ENCODE peak calls at places on chromosomes 3 and 15, in four cellular contexts. C, B, J and R are unnamed samples.

GRCh38 chr3:69690-70089 is 126.9 kb upstream of the CHL1 start:
- DNase-seq in J (no peak), C (no peak), B (no peak), R (no peak)

GRCh38 chr3:32596926-32597369 is 26.3 kb upstream of the DYNC1LI1 start:
- DNase-seq in J (no peak), C (no peak), B (peak; percentile 85), R (no peak)

GRCh38 chr3:197458179-197458707 is 97.5 kb downstream of the BDH1 start:
- DNase-seq in J (no peak), B (peak; percentile 13), C (peak; percentile 58), R (peak; percentile 66)

GRCh38 chr3:61793056-61793455 is 231.7 kb downstream of the PTPRG start:
- DNase-seq in B (no peak), J (no peak), C (no peak), R (no peak)

GRCh38 chr15:64699767-64700388 is 75.5 kb downstream of the RBPMS2 start:
- DNase-seq in B (peak; percentile 48), C (peak; percentile 49), J (peak; percentile 94), R (no peak)

GRCh38 chr15:33201376-33202189 is 7.1 kb upstream of the FMN1 start:
- DNase-seq in C (peak; percentile 42), J (peak; percentile 98), B (peak; percentile 20), R (peak; percentile 45)

GRCh38 chr3:141345528-141345927 is 22.8 kb upstream of the ZBTB38 start:
- DNase-seq in C (no peak), J (no peak), B (no peak), R (peak; percentile 68)

GRCh38 chr3:47082519-47082918 is 81.4 kb downstream of the SETD2 start:
- DNase-seq in B (peak; percentile 89), C (no peak), J (no peak), R (no peak)

GRCh38 chr3:186452517-186452916 is 90.5 kb upstream of the DGKG start:
- DNase-seq in B (peak; percentile 80), J (peak; percentile 27), C (no peak), R (no peak)

GRCh38 chr3:122964844-122965243 is 62.7 kb downstream of the SEMA5B start:
- DNase-seq in B (no peak), C (no peak), J (no peak), R (no peak)

GRCh38 chr3:188916934-188917391 is 254.8 kb upstream of the TPRG1 start:
- DNase-seq in C (no peak), B (no peak), J (no peak), R (no peak)

GRCh38 chr15:87369269-87369668 is 887.3 kb downstream of the NTRK3 start:
- DNase-seq in J (peak; percentile 81), B (peak; percentile 93), C (no peak), R (no peak)

GRCh38 chr15:69926011-69926410 is 171.7 kb downstream of the TLE3 start:
- DNase-seq in C (no peak), B (no peak), J (no peak), R (no peak)

GRCh38 chr3:8539419-8539818 is 37.8 kb downstream of the LMCD1 start:
- DNase-seq in B (peak; percentile 52), C (no peak), J (no peak), R (no peak)

GRCh38 chr15:33098082-33099058 is 96.1 kb downstream of the FMN1 start:
- DNase-seq in B (peak; percentile 91), C (no peak), J (peak; percentile 68), R (no peak)

GRCh38 chr3:33146791-33147445 is 33.1 kb downstream of the CRTAP start:
- DNase-seq in C (no peak), B (peak; percentile 61), J (no peak), R (no peak)

GRCh38 chr15:25798207-25798931 is 64.8 kb downstream of the ATP10A start:
- DNase-seq in J (no peak), B (peak; percentile 54), C (peak; percentile 88), R (no peak)

GRCh38 chr15:31225356-31225955 is 101.2 kb upstream of the KLF13 start:
- DNase-seq in C (no peak), B (no peak), J (no peak), R (no peak)

GRCh38 chr3:46848271-46849097 is 14.8 kb downstream of the MYL3 start:
- DNase-seq in C (no peak), B (peak; percentile 22), J (peak; percentile 93), R (peak; percentile 41)

GRCh38 chr15:82790321-82790720 is 15.5 kb downstream of the FSD2 start:
- DNase-seq in B (no peak), J (no peak), C (no peak), R (peak; percentile 19)

GRCh38 chr3:4633078-4634004 is 140.2 kb downstream of the ITPR1 start:
- DNase-seq in B (peak; percentile 72), C (peak; percentile 66), J (peak; percentile 82), R (no peak)

GRCh38 chr15:71385026-71385425 is 269.8 kb downstream of the THSD4 start:
- DNase-seq in B (peak; percentile 25), C (no peak), J (no peak), R (no peak)

GRCh38 chr3:101042996-101043686 is 49.9 kb upstream of the ABI3BP start:
- DNase-seq in J (no peak), C (no peak), B (peak; percentile 76), R (no peak)

GRCh38 chr3:13011369-13012227 is 61.6 kb downstream of the IQSEC1 start:
- DNase-seq in B (no peak), J (no peak), C (no peak), R (peak; percentile 45)

GRCh38 chr3:59753805-59754204 is 704.0 kb upstream of the CFAP20DC start:
- DNase-seq in B (no peak), J (no peak), C (no peak), R (no peak)

GRCh38 chr3:15794303-15794771 is 3.4 kb downstream of the ANKRD28 start:
- DNase-seq in J (no peak), C (no peak), B (peak; percentile 87), R (no peak)

GRCh38 chr15:70687432-70687831 is 75.9 kb downstream of the UACA start:
- DNase-seq in J (no peak), C (no peak), B (no peak), R (no peak)

GRCh38 chr3:196168808-196169391 is 42.3 kb downstream of the ZDHHC19 start:
- DNase-seq in C (no peak), B (no peak), J (no peak), R (no peak)

GRCh38 chr3:184745526-184745925 is 33.7 kb upstream of the MAGEF1 start:
- DNase-seq in J (no peak), C (no peak), B (no peak), R (no peak)

GRCh38 chr3:113285741-113286140 is 74.4 kb downstream of the BOC start:
- DNase-seq in B (no peak), C (no peak), J (no peak), R (no peak)

GRCh38 chr3:50342818-50343633 is 2.4 kb upstream of the RASSF1 start:
- DNase-seq in B (no peak), C (no peak), J (peak; percentile 73), R (peak; percentile 17)

GRCh38 chr3:50341996-50342732 is 1.5 kb upstream of the RASSF1 start:
- DNase-seq in C (no peak), J (no peak), B (no peak), R (peak; percentile 22)

GRCh38 chr3:50345008-50345407 is 524 bp downstream of the ZMYND10 start:
- DNase-seq in C (no peak), B (no peak), J (no peak), R (no peak)

GRCh38 chr3:50347187-50347813 is 1.8 kb upstream of the ZMYND10 start:
- DNase-seq in B (peak; percentile 71), J (peak; percentile 71), C (peak; percentile 83), R (peak; percentile 73)

GRCh38 chr3:50345586-50345985 is at the start of gene ZMYND10:
- DNase-seq in B (peak; percentile 28), C (no peak), J (peak; percentile 78), R (peak; percentile 88)
- H3K9ac ChIP-seq in B (peak within 1 kb of the TSS; percentile 47), C (no peak within 1 kb of the TSS), J (peak within 1 kb of the TSS; percentile 58), R (no peak within 1 kb of the TSS)

GRCh38 chr3:98555025-98555379 is 23.2 kb downstream of the GPR15 start:
- DNase-seq in C (no peak), B (no peak), J (no peak), R (no peak)
- H3K27ac ChIP-seq in C (no peak overlapping the region), B (no peak overlapping the region), J (no peak overlapping the region), R (no peak overlapping the region)

DNA sequence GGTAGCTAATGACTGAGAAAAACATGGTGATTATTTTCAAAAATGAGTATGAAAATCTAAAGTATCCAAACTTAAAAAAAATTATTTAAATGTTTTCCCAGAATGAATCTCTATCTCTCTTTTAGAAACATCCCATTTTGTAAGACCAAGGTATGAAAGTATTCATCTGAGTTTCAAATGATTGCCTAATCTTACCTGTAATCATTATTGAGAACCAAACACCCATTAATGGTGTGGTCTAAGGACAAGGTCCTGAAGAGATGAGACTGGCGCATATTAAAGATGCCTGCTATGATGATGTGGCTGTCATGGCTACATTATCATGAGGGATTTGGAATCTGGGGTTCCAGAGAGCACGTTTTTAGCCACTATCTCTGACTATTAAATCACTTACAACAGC is 165.5 kb downstream of the VGLL4 start:
- DNase-seq in B (no peak), J (no peak), C (no peak), R (no peak)
- H3K9ac ChIP-seq in B (peak overlapping the region; percentile 60), J (no peak overlapping the region), C (peak overlapping the region; percentile 47), R (no peak overlapping the region)

GRCh38 chr15:83855956-83856355 is 202.0 kb downstream of the ADAMTSL3 start:
- DNase-seq in J (no peak), C (no peak), B (no peak), R (no peak)
- H3K27ac ChIP-seq in J (no peak overlapping the region), C (no peak overlapping the region), B (no peak overlapping the region), R (no peak overlapping the region)

DNA sequence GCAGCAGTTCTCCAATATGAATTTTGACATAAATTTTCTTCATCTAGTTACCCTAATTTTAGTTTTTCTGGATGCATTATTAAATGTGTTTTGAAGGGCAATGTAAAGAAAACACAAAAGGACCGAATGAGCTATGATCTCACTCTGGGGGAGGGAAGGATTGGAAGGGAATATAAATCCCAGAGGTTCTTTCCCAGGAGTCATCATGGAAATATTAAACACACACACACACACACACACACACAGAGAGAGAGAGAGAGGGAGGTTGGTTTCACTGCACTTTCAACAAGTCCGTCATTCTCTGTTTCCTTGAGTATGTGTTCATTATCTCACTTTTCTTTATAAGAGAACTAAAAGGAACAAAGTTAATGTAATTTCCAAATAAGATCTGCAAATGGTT is 70.7 kb upstream of the DCBLD2 start:
- DNase-seq in C (no peak), B (peak; percentile 98), J (no peak), R (no peak)
- H3K9ac ChIP-seq in C (peak overlapping the region; percentile 70), B (no peak overlapping the region), J (no peak overlapping the region), R (no peak overlapping the region)

GRCh38 chr3:172546105-172546504 is 22.9 kb upstream of the TNFSF10 start:
- DNase-seq in B (no peak), C (no peak), J (no peak), R (no peak)
- H3K27ac ChIP-seq in B (no peak overlapping the region), C (no peak overlapping the region), J (no peak overlapping the region), R (peak overlapping the region; percentile 0)